ENCODE peak calls at places on chromosomes 6 and 20, in ten cellular contexts. K, F, T, Y, H, Z, S, D, O and N are unnamed samples.

GRCh38 chr6:49666930-49667369 is 30.3 kb upstream of the RHAG start:
- DNase-seq in K (no peak), T (no peak), F (no peak), Z (no peak), O (no peak), S (no peak), Y (no peak), D (no peak), H (no peak), N (no peak)

GRCh38 chr6:142045380-142046270 is 87.1 kb upstream of the GJE1 start:
- DNase-seq in F (peak), H (peak), Z (peak), Y (no peak), D (peak), S (peak), K (no peak), O (no peak), T (no peak), N (no peak)

GRCh38 chr6:7042654-7043545 is 64.9 kb upstream of the RREB1 start:
- DNase-seq in K (no peak), Z (peak), D (no peak), T (no peak), O (no peak), S (no peak), F (peak), H (no peak), Y (no peak), N (no peak)

GRCh38 chr6:148559848-148560433 is 186.9 kb upstream of the UST start:
- DNase-seq in T (peak), S (peak), Z (peak), O (peak), Y (peak), F (peak), H (peak), D (peak), K (peak), N (peak)

GRCh38 chr20:32973077-32973717 is 31.0 kb downstream of the SUN5 start:
- DNase-seq in Y (no peak), F (no peak), T (no peak), H (no peak), S (no peak), D (no peak), O (no peak), K (no peak), Z (no peak), N (no peak)

GRCh38 chr6:52622810-52623209 is 46.0 kb upstream of the TRAM2 start:
- DNase-seq in O (no peak), T (no peak), D (no peak), Z (no peak), S (no peak), K (no peak), H (no peak), F (no peak), Y (no peak), N (no peak)

GRCh38 chr6:121590438-121590837 is 155.0 kb downstream of the GJA1 start:
- DNase-seq in O (no peak), F (no peak), D (no peak), K (no peak), H (no peak), Y (no peak), S (peak), Z (peak), T (no peak), N (no peak)

GRCh38 chr6:1669996-1670395 is 60.3 kb downstream of the FOXC1 start:
- DNase-seq in D (no peak), F (no peak), H (no peak), K (no peak), S (no peak), Y (no peak), Z (no peak), O (no peak), T (no peak), N (no peak)

GRCh38 chr6:73180076-73180717 is 45.1 kb downstream of the KHDC1L start:
- DNase-seq in D (no peak), Z (no peak), K (no peak), H (no peak), F (no peak), Y (no peak), S (peak), O (no peak), T (no peak), N (no peak)

GRCh38 chr6:41566961-41567360 is 20.8 kb downstream of the FOXP4 start:
- DNase-seq in S (no peak), Y (no peak), K (no peak), Z (no peak), H (no peak), D (no peak), F (no peak), T (no peak), O (no peak), N (no peak)

GRCh38 chr20:63964412-63964811 is 5.3 kb downstream of the ZNF512B start:
- DNase-seq in T (no peak), D (no peak), Y (peak), K (peak), S (no peak), O (no peak), H (no peak), Z (no peak), F (no peak), N (no peak)

GRCh38 chr6:91031581-91031980 is 444.7 kb upstream of the MAP3K7 start:
- DNase-seq in T (no peak), Z (no peak), S (no peak), O (no peak), K (no peak), F (no peak), D (no peak), Y (no peak), H (no peak), N (no peak)

GRCh38 chr6:48490658-48491057 is 379.7 kb upstream of the PTCHD4 start:
- DNase-seq in F (no peak), S (no peak), Z (no peak), K (no peak), O (no peak), H (no peak), Y (no peak), T (no peak), D (no peak), N (no peak)

GRCh38 chr20:21182832-21183563 is 57.1 kb downstream of the KIZ start:
- DNase-seq in S (peak), D (no peak), T (no peak), O (no peak), K (peak), Z (peak), F (peak), Y (no peak), H (peak), N (no peak)

DNA sequence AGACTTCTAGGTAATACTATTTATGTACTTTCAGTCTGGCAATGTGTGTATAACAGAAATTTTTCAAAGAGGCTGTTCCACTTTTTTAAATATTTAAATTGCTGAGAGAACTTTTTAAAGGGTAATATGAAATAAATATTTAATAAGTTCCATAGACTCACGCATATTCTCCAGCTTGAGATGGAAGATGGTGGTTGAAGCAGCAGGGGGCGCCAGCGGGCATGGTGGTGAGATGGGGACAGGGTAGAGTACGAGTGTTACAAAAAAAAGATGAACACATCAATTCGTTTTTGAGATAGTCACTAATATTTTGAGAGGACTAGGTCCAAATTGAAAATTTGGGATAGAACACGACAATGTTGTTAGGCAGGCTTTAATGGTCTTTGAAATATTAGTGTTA is 68.4 kb downstream of the RSPO3 start:
- DNase-seq in Z (no peak), O (peak), H (no peak), K (peak), T (no peak), S (no peak), Y (peak), D (peak), F (no peak), N (no peak)
- TF ChIP-seq CTCF in Z (peak), O (no peak), H (no peak), K (no peak), T (peak), S (peak), Y (peak), D (peak), F (peak), N (peak)

DNA sequence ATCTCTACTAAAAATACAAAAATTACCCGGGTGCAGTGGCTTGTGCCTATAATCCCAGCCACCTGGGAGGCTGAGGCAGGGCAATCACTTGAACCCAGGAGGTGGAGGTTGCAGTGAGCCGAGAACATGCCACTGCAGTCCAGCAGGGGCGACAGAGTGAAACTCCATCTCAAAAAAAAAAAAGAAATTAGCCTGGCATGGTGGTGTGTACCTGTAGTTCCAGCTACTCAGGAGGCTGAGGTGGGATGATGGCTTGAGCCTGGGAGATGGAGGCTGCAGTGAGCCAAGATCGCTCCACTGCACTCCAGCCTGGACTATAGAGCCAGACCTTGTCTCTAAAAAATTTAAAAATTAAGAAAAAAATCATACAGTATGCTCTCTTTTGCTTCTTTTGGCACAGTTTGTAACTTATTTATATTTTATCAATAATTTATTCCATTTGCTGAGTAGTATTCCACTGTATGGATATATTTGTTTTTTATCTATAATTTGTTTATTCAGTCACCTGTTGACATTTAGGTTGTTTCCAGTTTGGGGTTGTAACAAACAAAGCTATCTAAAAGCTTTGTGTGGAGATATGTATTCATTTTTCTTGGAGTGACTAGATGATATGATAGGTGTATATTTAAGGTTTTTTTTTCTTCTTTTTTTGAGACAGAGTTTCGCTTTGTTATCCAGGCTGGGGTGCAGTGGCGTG is 8.0 kb upstream of the MYBL2 start:
- DNase-seq in T (no peak), K (no peak), F (no peak), O (no peak), H (no peak), D (no peak), Y (no peak), Z (no peak), S (no peak), N (no peak)
- TF ChIP-seq CTCF in T (peak), K (no peak), F (peak), O (no peak), H (no peak), D (peak), Y (no peak), Z (no peak), S (no peak), N (no peak)

GRCh38 chr20:15759546-15760216 is 813.6 kb downstream of the KIF16B start:
- DNase-seq in H (no peak), Z (no peak), O (no peak), F (no peak), S (no peak), K (no peak), Y (no peak), D (no peak), T (no peak), N (no peak)
- TF ChIP-seq CTCF in H (no peak), Z (no peak), O (no peak), F (peak), S (no peak), K (no peak), Y (peak), D (no peak), T (peak), N (no peak)

GRCh38 chr20:2759603-2760360 is 40.6 kb downstream of the CPXM1 start:
- DNase-seq in D (no peak), T (no peak), S (no peak), H (no peak), Y (no peak), F (no peak), Z (no peak), K (no peak), O (no peak), N (no peak)

GRCh38 chr20:2757001-2757400 is 43.4 kb downstream of the CPXM1 start:
- DNase-seq in F (no peak), K (no peak), O (no peak), S (no peak), H (no peak), D (no peak), T (no peak), Y (no peak), Z (no peak), N (no peak)

GRCh38 chr20:2760381-2761305 is 39.8 kb downstream of the CPXM1 start:
- DNase-seq in D (no peak), K (no peak), T (no peak), Z (no peak), H (no peak), Y (no peak), O (no peak), F (no peak), S (no peak), N (no peak)

GRCh38 chr20:2757969-2758368 is 42.5 kb downstream of the CPXM1 start:
- DNase-seq in S (no peak), O (no peak), T (no peak), K (no peak), Y (no peak), Z (no peak), D (no peak), F (no peak), H (no peak), N (no peak)

DNA sequence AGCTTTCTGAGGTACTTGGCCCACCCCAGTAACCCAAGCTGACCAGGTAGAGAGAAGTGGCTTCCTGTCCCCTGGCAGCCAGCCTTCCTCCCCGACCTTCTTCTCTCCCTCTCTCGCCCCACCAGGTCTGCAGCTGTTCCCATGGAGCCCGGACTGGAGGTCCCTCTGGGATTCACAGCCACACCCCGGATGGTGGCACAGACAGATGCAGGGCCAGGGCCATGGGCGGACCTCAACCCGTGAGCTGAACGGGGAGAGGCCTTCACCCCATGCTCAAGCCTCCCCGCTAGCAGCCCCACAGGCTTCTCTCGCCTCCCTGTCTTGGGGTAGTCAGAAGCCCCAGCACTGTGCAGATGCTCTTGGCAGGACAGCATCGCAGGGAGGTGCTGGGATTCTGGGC is 41.3 kb downstream of the CPXM1 start:
- DNase-seq in Y (no peak), Z (no peak), D (no peak), F (no peak), K (no peak), H (no peak), T (no peak), S (no peak), O (no peak), N (no peak)
- TF ChIP-seq CTCF in Y (no peak), Z (no peak), D (no peak), F (no peak), K (no peak), H (no peak), T (no peak), S (no peak), O (no peak), N (no peak)

DNA sequence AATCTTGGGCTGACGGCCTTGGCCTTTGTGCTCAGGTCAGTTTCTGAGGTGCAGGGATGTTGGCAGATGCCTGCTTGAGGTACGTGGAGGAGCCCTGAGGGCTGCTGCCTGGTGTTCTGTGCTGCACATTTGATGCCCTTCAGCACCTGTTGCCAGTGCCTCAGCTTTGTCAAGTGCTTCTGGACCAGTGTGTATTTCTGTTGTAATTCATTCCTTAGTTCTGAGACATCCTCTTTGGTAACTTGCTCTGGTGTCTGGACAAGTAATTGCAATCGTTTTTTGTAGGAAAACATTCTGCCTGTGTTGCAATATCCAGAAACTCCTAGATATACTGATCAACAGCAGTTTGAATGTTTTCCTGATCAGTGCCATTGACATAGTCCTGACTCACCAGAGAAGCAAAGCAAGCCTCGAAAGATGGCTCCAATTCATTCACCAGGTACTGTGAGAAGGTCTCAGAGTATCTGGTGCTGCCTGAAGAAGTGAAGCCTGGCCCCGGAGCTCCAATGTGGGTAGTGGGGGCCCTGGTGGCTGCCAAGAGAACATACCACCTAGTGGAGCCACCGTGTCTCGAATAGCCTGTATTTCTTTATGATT is 26.7 kb downstream of the ZNF337 start:
- DNase-seq in D (no peak), T (no peak), H (peak), F (peak), S (peak), O (no peak), Y (no peak), K (no peak), Z (peak), N (no peak)
- TF ChIP-seq CTCF in D (peak), T (no peak), H (no peak), F (peak), S (no peak), O (no peak), Y (no peak), K (no peak), Z (no peak), N (no peak)

GRCh38 chr6:34067814-34068213 is 78.1 kb downstream of the GRM4 start:
- DNase-seq in S (no peak), H (no peak), K (no peak), T (no peak), O (no peak), Y (no peak), Z (no peak), F (no peak), D (no peak), N (no peak)
- TF ChIP-seq CTCF in S (no peak), H (no peak), K (no peak), T (no peak), O (no peak), Y (no peak), Z (no peak), F (peak), D (no peak), N (peak)

GRCh38 chr6:100454571-100455229 is 10.0 kb downstream of the SIM1 start:
- DNase-seq in Z (no peak), H (no peak), D (no peak), O (no peak), S (no peak), K (no peak), T (no peak), Y (no peak), F (no peak), N (no peak)
- TF ChIP-seq CTCF in Z (no peak), H (no peak), D (no peak), O (no peak), S (no peak), K (no peak), T (no peak), Y (no peak), F (no peak), N (no peak)

GRCh38 chr6:71533939-71534379 is 245.3 kb downstream of the OGFRL1 start:
- DNase-seq in F (no peak), S (peak), O (no peak), Y (no peak), K (no peak), T (no peak), Z (peak), D (peak), H (peak), N (no peak)
- TF ChIP-seq CTCF in F (peak), S (peak), O (peak), Y (peak), K (peak), T (peak), Z (peak), D (peak), H (peak), N (peak)

DNA sequence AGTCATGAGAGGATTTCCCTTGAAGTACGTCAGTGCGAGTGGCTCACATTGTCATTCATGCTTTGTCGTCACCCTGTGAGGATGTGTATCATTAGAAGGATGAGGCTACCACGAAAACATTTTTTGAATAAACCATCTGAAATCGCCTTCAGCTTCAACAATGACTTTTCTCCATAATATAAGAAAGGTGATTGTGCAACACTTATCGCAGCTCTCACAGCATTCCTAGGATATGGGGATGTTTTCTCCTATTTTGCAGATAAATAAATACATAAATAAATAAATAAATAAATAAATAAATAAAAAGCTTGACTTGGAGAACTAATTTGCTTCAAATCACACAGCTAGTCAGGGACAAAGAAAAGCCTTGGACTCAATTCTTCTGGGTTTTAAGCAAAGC is 326.5 kb downstream of the FOXA2 start:
- DNase-seq in O (no peak), Y (no peak), Z (no peak), T (no peak), F (no peak), D (no peak), K (no peak), S (no peak), H (no peak), N (no peak)
- TF ChIP-seq CTCF in O (no peak), Y (no peak), Z (no peak), T (no peak), F (no peak), D (no peak), K (no peak), S (no peak), H (no peak), N (no peak)